ENCODE peak calls at places on chromosomes 7 and 10, in four cellular contexts. A is HepG2, H is A549, Q is HCT116. K is an unnamed sample. For H3K9me3, the result is how much of the 10 kb centered on the place peaks cover.

GRCh38 chr7:50147952-50148351 is 54.9 kb upstream of the ZPBP start:
- DNase-seq in A (no peak), H (no peak), Q (no peak), K (no peak)

GRCh38 chr7:33933611-33934281 is 28.4 kb downstream of the BMPER start:
- DNase-seq in A (no peak), H (peak), Q (no peak), K (peak)

GRCh38 chr10:6171891-6172354 is 30.8 kb upstream of the PFKFB3 start:
- DNase-seq in A (no peak), H (no peak), Q (no peak), K (no peak)

GRCh38 chr7:132161231-132161915 is 414.9 kb downstream of the PLXNA4 start:
- DNase-seq in A (no peak), H (no peak), Q (no peak), K (no peak)

GRCh38 chr7:135512135-135512887 is 2.4 kb upstream of the CNOT4 start:
- DNase-seq in A (peak), H (peak), Q (peak), K (peak)

GRCh38 chr7:70647801-70648491 is 484.0 kb upstream of the GALNT17 start:
- DNase-seq in A (no peak), H (no peak), Q (no peak), K (no peak)

GRCh38 chr7:26368542-26368941 is 76.9 kb downstream of the SNX10 start:
- DNase-seq in A (no peak), H (no peak), Q (no peak), K (no peak)

GRCh38 chr10:120734476-120735078 is 116.6 kb upstream of the WDR11 start:
- DNase-seq in A (no peak), H (no peak), Q (no peak), K (no peak)

GRCh38 chr10:46518028-46518725 is 38.3 kb downstream of the GPRIN2 start:
- DNase-seq in A (no peak), H (no peak), Q (no peak), K (no peak)

GRCh38 chr10:124721295-124722052 is 22.7 kb downstream of the FAM53B start:
- DNase-seq in A (no peak), H (no peak), Q (no peak), K (no peak)

GRCh38 chr7:130793855-130794618 is 60.0 kb upstream of the KLF14 start:
- DNase-seq in A (peak), H (no peak), Q (peak), K (no peak)

GRCh38 chr10:113059001-113059780 is 109.1 kb downstream of the TCF7L2 start:
- DNase-seq in A (peak), H (no peak), Q (no peak), K (no peak)

GRCh38 chr7:16669581-16669980 is 23.6 kb downstream of the BZW2 start:
- DNase-seq in A (no peak), H (no peak), Q (no peak), K (no peak)

GRCh38 chr10:31321396-31321941 is 2.5 kb downstream of the ZEB1 start:
- DNase-seq in A (no peak), H (no peak), Q (no peak), K (no peak)

GRCh38 chr7:105017263-105018051 is 3.5 kb downstream of the KMT2E start:
- DNase-seq in A (no peak), H (no peak), Q (no peak), K (no peak)

GRCh38 chr7:159218216-159219006 is 73.7 kb upstream of the VIPR2 start:
- DNase-seq in A (no peak), H (no peak), Q (no peak), K (no peak)
- H3K9me3 ChIP-seq in A (under half), H (under half), Q (under half), K (under half)

DNA sequence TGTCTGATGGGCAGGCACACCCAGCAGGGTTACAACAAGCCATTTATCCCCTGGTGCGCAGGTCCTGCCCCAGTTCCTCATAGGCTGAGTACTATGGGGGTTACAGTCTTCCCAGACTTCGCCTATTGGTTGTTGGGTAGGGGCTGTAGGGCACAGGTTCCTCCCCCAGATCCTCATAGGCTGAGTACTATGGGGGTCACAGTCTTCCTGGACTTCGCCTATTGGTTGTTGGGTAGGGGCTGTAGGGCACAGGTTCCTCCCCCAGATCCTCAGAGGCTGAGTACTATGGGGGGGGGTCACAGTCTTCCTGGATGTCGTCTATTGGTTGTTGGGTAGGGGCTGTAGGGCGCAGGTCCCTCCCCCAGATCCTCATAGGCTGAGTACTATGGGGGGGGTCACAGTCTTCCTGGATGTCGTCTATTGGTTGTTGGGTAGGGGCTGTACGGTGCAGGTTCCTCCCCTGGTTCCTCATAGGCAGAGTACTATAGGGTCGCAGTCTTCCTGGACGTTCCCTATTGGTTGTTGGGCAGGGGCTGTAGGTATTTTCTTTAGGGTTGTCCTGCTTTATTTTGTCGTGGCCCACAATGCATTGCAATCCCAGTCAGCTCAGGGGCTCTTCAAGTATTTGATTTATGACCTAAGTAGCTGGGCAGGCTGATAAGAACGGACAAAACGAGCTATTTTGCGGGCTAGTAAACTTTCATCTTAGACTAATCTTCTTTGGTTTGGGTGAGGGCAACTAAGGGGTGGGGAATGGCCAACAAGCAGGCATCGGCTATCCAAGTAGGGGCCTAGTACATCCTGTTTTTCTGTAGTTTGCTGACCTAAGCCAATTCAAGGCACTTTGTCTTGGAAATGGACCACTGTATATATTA is 3.4 kb downstream of the LRRC27 start:
- DNase-seq in A (peak), H (no peak), Q (no peak), K (no peak)
- TF ChIP-seq REST in A (no peak), H (no peak), Q (no peak), K (no peak)

GRCh38 chr7:151166629-151167196 is 781 bp downstream of the GBX1 start:
- DNase-seq in A (no peak), H (no peak), Q (no peak), K (no peak)
- H3K4me3 ChIP-seq in A (peak), H (peak), Q (peak), K (peak)

GRCh38 chr7:68146970-68147369 is 1150.3 kb downstream of the TYW1 start:
- DNase-seq in A (no peak), H (no peak), Q (no peak), K (no peak)

GRCh38 chr7:68148440-68148839 is 1151.8 kb downstream of the TYW1 start:
- DNase-seq in A (no peak), H (no peak), Q (no peak), K (no peak)

GRCh38 chr7:68147621-68148238 is 1151.1 kb downstream of the TYW1 start:
- DNase-seq in A (no peak), H (no peak), Q (no peak), K (no peak)

GRCh38 chr7:68143345-68143744 is 1146.7 kb downstream of the TYW1 start:
- DNase-seq in A (no peak), H (no peak), Q (no peak), K (no peak)
- H3K9me3 ChIP-seq in A (under half), H (under half), Q (under half), K (under half)

GRCh38 chr7:4164556-4164955 is 517.5 kb upstream of the FOXK1 start:
- DNase-seq in A (peak), H (peak), Q (no peak), K (no peak)
- TF ChIP-seq REST in A (peak), H (no peak), Q (no peak), K (peak)

GRCh38 chr7:93569189-93569588 is 5.3 kb downstream of the CALCR start:
- DNase-seq in A (no peak), H (no peak), Q (no peak), K (no peak)

GRCh38 chr7:93575555-93576397 is 1.3 kb upstream of the CALCR start:
- DNase-seq in A (no peak), H (peak), Q (no peak), K (no peak)

GRCh38 chr7:93578762-93579161 is 4.2 kb upstream of the CALCR start:
- DNase-seq in A (peak), H (no peak), Q (no peak), K (no peak)

GRCh38 chr7:93574269-93574645 is 267 bp downstream of the CALCR start:
- DNase-seq in A (no peak), H (no peak), Q (no peak), K (no peak)

GRCh38 chr7:93574646-93575554 is at the start of gene CALCR:
- DNase-seq in A (no peak), H (peak), Q (no peak), K (no peak)
- H3K4me3 ChIP-seq in A (no peak), H (peak), Q (peak), K (peak)

DNA sequence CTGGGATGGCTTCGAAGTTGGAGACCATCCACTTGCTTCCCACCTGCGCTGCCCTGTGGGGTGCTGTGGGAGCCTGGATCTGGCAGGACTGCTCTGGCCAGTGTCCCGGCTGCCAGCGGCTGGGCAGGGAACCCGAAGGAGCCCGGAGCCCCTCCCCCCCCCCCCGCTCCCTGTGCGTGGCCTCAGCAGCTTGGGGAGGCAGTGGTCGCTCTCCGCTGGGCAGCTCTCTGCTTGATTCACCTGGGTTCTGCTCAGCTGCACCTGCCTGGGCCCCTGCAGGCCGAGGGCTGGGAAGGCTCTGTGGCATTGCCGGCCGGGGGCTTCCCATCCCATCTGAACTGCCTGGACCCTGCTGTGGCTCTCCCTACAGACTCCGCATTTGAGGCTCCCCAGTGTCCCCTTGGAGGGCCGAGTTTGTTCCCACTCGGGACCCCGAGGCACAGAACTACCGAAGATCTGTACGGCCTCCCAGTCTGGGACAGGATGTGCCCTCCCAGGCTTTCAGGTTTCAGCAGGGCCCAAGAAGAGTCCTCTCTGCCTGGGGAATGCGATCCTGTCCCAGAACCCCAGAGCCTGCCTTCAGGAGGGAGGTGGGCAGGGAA is 525.1 kb downstream of the TCERG1L start:
- DNase-seq in A (no peak), H (no peak), Q (no peak), K (no peak)
- H3K9me3 ChIP-seq in A (under half), H (under half), Q (under half), K (under half)

K was measured in Panc1.